ENCODE peak calls at places on chromosomes 1 and 21, in eight cellular contexts. One of them, this sample, is unnamed.

GRCh38 chr1:228087771-228088251 is 5.3 kb downstream of the ARF1 start:
- DNase-seq in mesendoderm: no peak
- DNase-seq in mucosa of descending colon: peak; percentile 59
- DNase-seq in T-helper 2 cell: no peak
- DNase-seq in H7: no peak
- DNase-seq in NCI-H345: no peak
- DNase-seq in ELR: peak; percentile 92
- DNase-seq in GM18507: no peak
- DNase-seq in this sample: no peak

GRCh38 chr1:202701200-202701599 is 9.1 kb downstream of the SYT2 start:
- DNase-seq in mesendoderm: no peak
- DNase-seq in mucosa of descending colon: no peak
- DNase-seq in T-helper 2 cell: no peak
- DNase-seq in H7: no peak
- DNase-seq in NCI-H345: no peak
- DNase-seq in ELR: no peak
- DNase-seq in GM18507: no peak
- DNase-seq in this sample: no peak

GRCh38 chr1:31923905-31924304 is 14.3 kb downstream of the PTP4A2 start:
- DNase-seq in mesendoderm: no peak
- DNase-seq in mucosa of descending colon: no peak
- DNase-seq in T-helper 2 cell: no peak
- DNase-seq in H7: no peak
- DNase-seq in NCI-H345: no peak
- DNase-seq in ELR: no peak
- DNase-seq in GM18507: no peak
- DNase-seq in this sample: no peak

GRCh38 chr1:21904475-21904724 is 32.7 kb downstream of the HSPG2 start:
- DNase-seq in mesendoderm: no peak
- DNase-seq in mucosa of descending colon: peak; percentile 92
- DNase-seq in T-helper 2 cell: no peak
- DNase-seq in H7: peak; percentile 53
- DNase-seq in NCI-H345: no peak
- DNase-seq in ELR: no peak
- DNase-seq in GM18507: no peak
- DNase-seq in this sample: no peak

GRCh38 chr1:6998267-6998666 is 213.0 kb downstream of the CAMTA1 start:
- DNase-seq in mesendoderm: peak; percentile 91
- DNase-seq in mucosa of descending colon: no peak
- DNase-seq in T-helper 2 cell: no peak
- DNase-seq in H7: peak; percentile 65
- DNase-seq in NCI-H345: no peak
- DNase-seq in ELR: no peak
- DNase-seq in GM18507: no peak
- DNase-seq in this sample: no peak

GRCh38 chr1:47765742-47766485 is 231.3 kb downstream of the TRABD2B start:
- DNase-seq in mesendoderm: no peak
- DNase-seq in mucosa of descending colon: no peak
- DNase-seq in T-helper 2 cell: no peak
- DNase-seq in H7: no peak
- DNase-seq in NCI-H345: no peak
- DNase-seq in ELR: no peak
- DNase-seq in GM18507: no peak
- DNase-seq in this sample: no peak

GRCh38 chr1:80066060-80066459 is 1059.5 kb upstream of the ADGRL4 start:
- DNase-seq in mesendoderm: no peak
- DNase-seq in mucosa of descending colon: no peak
- DNase-seq in T-helper 2 cell: no peak
- DNase-seq in H7: no peak
- DNase-seq in NCI-H345: peak; percentile 16
- DNase-seq in ELR: no peak
- DNase-seq in GM18507: no peak
- DNase-seq in this sample: no peak

GRCh38 chr1:204130178-204130577 is 21.7 kb downstream of the ETNK2 start:
- DNase-seq in mesendoderm: no peak
- DNase-seq in mucosa of descending colon: no peak
- DNase-seq in T-helper 2 cell: no peak
- DNase-seq in H7: no peak
- DNase-seq in NCI-H345: peak; percentile 29
- DNase-seq in ELR: peak; percentile 15
- DNase-seq in GM18507: no peak
- DNase-seq in this sample: no peak

GRCh38 chr21:33078907-33079582 is 9.1 kb downstream of the OLIG1 start:
- DNase-seq in mesendoderm: peak; percentile 49
- DNase-seq in mucosa of descending colon: no peak
- DNase-seq in T-helper 2 cell: peak; percentile 85
- DNase-seq in H7: peak; percentile 23
- DNase-seq in NCI-H345: no peak
- DNase-seq in ELR: peak; percentile 79
- DNase-seq in GM18507: peak; percentile 82
- DNase-seq in this sample: peak; percentile 91

GRCh38 chr1:201643835-201644104 is 104.8 kb downstream of the NAV1 start:
- DNase-seq in mesendoderm: peak; percentile 70
- DNase-seq in mucosa of descending colon: no peak
- DNase-seq in T-helper 2 cell: no peak
- DNase-seq in H7: no peak
- DNase-seq in NCI-H345: no peak
- DNase-seq in ELR: no peak
- DNase-seq in GM18507: no peak
- DNase-seq in this sample: no peak

GRCh38 chr1:239772456-239772855 is 319.2 kb upstream of the FMN2 start:
- DNase-seq in mesendoderm: no peak
- DNase-seq in mucosa of descending colon: no peak
- DNase-seq in T-helper 2 cell: no peak
- DNase-seq in H7: no peak
- DNase-seq in NCI-H345: no peak
- DNase-seq in ELR: peak; percentile 43
- DNase-seq in GM18507: no peak
- DNase-seq in this sample: no peak

GRCh38 chr1:11364170-11364569 is 91.2 kb downstream of the UBIAD1 start:
- DNase-seq in mesendoderm: no peak
- DNase-seq in mucosa of descending colon: no peak
- DNase-seq in T-helper 2 cell: peak; percentile 19
- DNase-seq in H7: peak; percentile 61
- DNase-seq in NCI-H345: no peak
- DNase-seq in ELR: no peak
- DNase-seq in GM18507: no peak
- DNase-seq in this sample: no peak

GRCh38 chr1:10074059-10074854 is 41.5 kb downstream of the UBE4B start:
- DNase-seq in mesendoderm: peak; percentile 17
- DNase-seq in mucosa of descending colon: no peak
- DNase-seq in T-helper 2 cell: peak; percentile 75
- DNase-seq in H7: no peak
- DNase-seq in NCI-H345: no peak
- DNase-seq in ELR: peak; percentile 94
- DNase-seq in GM18507: no peak
- DNase-seq in this sample: peak; percentile 92

GRCh38 chr1:60621524-60621923 is 460.8 kb upstream of the NFIA start:
- DNase-seq in mesendoderm: no peak
- DNase-seq in mucosa of descending colon: no peak
- DNase-seq in T-helper 2 cell: no peak
- DNase-seq in H7: no peak
- DNase-seq in NCI-H345: peak; percentile 77
- DNase-seq in ELR: no peak
- DNase-seq in GM18507: no peak
- DNase-seq in this sample: no peak

GRCh38 chr21:43995521-43996105 is 16.5 kb upstream of the TRAPPC10 start:
- DNase-seq in mesendoderm: no peak
- DNase-seq in mucosa of descending colon: no peak
- DNase-seq in T-helper 2 cell: no peak
- DNase-seq in H7: no peak
- DNase-seq in NCI-H345: no peak
- DNase-seq in ELR: no peak
- DNase-seq in GM18507: no peak
- DNase-seq in this sample: no peak

GRCh38 chr1:8382608-8383525 is 65.0 kb downstream of the SLC45A1 start:
- DNase-seq in mesendoderm: no peak
- DNase-seq in mucosa of descending colon: no peak
- DNase-seq in T-helper 2 cell: peak; percentile 50
- DNase-seq in H7: no peak
- DNase-seq in NCI-H345: no peak
- DNase-seq in ELR: no peak
- DNase-seq in GM18507: no peak
- DNase-seq in this sample: no peak

GRCh38 chr1:21139601-21140000 is 37.1 kb downstream of the EIF4G3 start:
- DNase-seq in mesendoderm: no peak
- DNase-seq in mucosa of descending colon: no peak
- DNase-seq in T-helper 2 cell: no peak
- DNase-seq in H7: no peak
- DNase-seq in NCI-H345: peak; percentile 76
- DNase-seq in ELR: no peak
- DNase-seq in GM18507: no peak
- DNase-seq in this sample: no peak

GRCh38 chr1:170262540-170262939 is 116.8 kb downstream of the NTMT2 start:
- DNase-seq in mesendoderm: no peak
- DNase-seq in mucosa of descending colon: no peak
- DNase-seq in T-helper 2 cell: no peak
- DNase-seq in H7: no peak
- DNase-seq in NCI-H345: no peak
- DNase-seq in ELR: no peak
- DNase-seq in GM18507: no peak
- DNase-seq in this sample: no peak

GRCh38 chr1:11187458-11187857 is 1.7 kb upstream of the ANGPTL7 start:
- DNase-seq in mesendoderm: no peak
- DNase-seq in mucosa of descending colon: no peak
- DNase-seq in T-helper 2 cell: no peak
- DNase-seq in H7: no peak
- DNase-seq in NCI-H345: no peak
- DNase-seq in ELR: no peak
- DNase-seq in GM18507: no peak
- DNase-seq in this sample: no peak

GRCh38 chr1:234533975-234534876 is 55.2 kb upstream of the TARBP1 start:
- DNase-seq in mesendoderm: no peak
- DNase-seq in mucosa of descending colon: peak; percentile 79
- DNase-seq in T-helper 2 cell: no peak
- DNase-seq in H7: no peak
- DNase-seq in NCI-H345: peak; percentile 66
- DNase-seq in ELR: no peak
- DNase-seq in GM18507: no peak
- DNase-seq in this sample: no peak

GRCh38 chr1:1894354-1895049 is 3.6 kb upstream of the GNB1 start:
- DNase-seq in mesendoderm: no peak
- DNase-seq in mucosa of descending colon: peak; percentile 87
- DNase-seq in T-helper 2 cell: no peak
- DNase-seq in H7: peak; percentile 82
- DNase-seq in NCI-H345: peak; percentile 41
- DNase-seq in ELR: no peak
- DNase-seq in GM18507: no peak
- DNase-seq in this sample: no peak

GRCh38 chr21:17613242-17613676 is 558 bp upstream of the BTG3 start:
- DNase-seq in mesendoderm: no peak
- DNase-seq in mucosa of descending colon: no peak
- DNase-seq in T-helper 2 cell: peak; percentile 15
- DNase-seq in H7: no peak
- DNase-seq in NCI-H345: peak; percentile 33
- DNase-seq in ELR: peak; percentile 15
- DNase-seq in GM18507: no peak
- DNase-seq in this sample: no peak

GRCh38 chr1:110481968-110482623 is 31.1 kb downstream of the PROK1 start:
- DNase-seq in mesendoderm: no peak
- DNase-seq in mucosa of descending colon: no peak
- DNase-seq in T-helper 2 cell: no peak
- DNase-seq in H7: no peak
- DNase-seq in NCI-H345: no peak
- DNase-seq in ELR: no peak
- DNase-seq in GM18507: no peak
- DNase-seq in this sample: no peak

GRCh38 chr1:87151500-87152421 is 176.9 kb upstream of the LMO4 start:
- DNase-seq in mesendoderm: peak; percentile 85
- DNase-seq in mucosa of descending colon: peak; percentile 70
- DNase-seq in T-helper 2 cell: peak; percentile 19
- DNase-seq in H7: peak; percentile 92
- DNase-seq in NCI-H345: no peak
- DNase-seq in ELR: no peak
- DNase-seq in GM18507: peak; percentile 32
- DNase-seq in this sample: peak; percentile 52

GRCh38 chr1:48493970-48494769 is 22.2 kb upstream of the SPATA6 start:
- DNase-seq in mesendoderm: peak; percentile 19
- DNase-seq in mucosa of descending colon: no peak
- DNase-seq in T-helper 2 cell: no peak
- DNase-seq in H7: no peak
- DNase-seq in NCI-H345: peak; percentile 43
- DNase-seq in ELR: peak; percentile 15
- DNase-seq in GM18507: no peak
- DNase-seq in this sample: no peak

GRCh38 chr21:15592271-15592860 is 137.4 kb upstream of the USP25 start:
- DNase-seq in mesendoderm: peak; percentile 24
- DNase-seq in mucosa of descending colon: no peak
- DNase-seq in T-helper 2 cell: peak; percentile 44
- DNase-seq in H7: peak; percentile 7
- DNase-seq in NCI-H345: peak; percentile 19
- DNase-seq in ELR: peak; percentile 56
- DNase-seq in GM18507: peak; percentile 5
- DNase-seq in this sample: no peak

GRCh38 chr1:76784502-76784901 is 82.8 kb upstream of the ST6GALNAC5 start:
- DNase-seq in mesendoderm: no peak
- DNase-seq in mucosa of descending colon: no peak
- DNase-seq in T-helper 2 cell: no peak
- DNase-seq in H7: no peak
- DNase-seq in NCI-H345: no peak
- DNase-seq in ELR: no peak
- DNase-seq in GM18507: no peak
- DNase-seq in this sample: no peak

GRCh38 chr1:25204797-25205441 is 27.4 kb downstream of the SYF2 start:
- DNase-seq in mesendoderm: peak; percentile 71
- DNase-seq in mucosa of descending colon: no peak
- DNase-seq in T-helper 2 cell: peak; percentile 36
- DNase-seq in H7: peak; percentile 68
- DNase-seq in NCI-H345: peak; percentile 59
- DNase-seq in ELR: peak; percentile 71
- DNase-seq in GM18507: peak; percentile 45
- DNase-seq in this sample: no peak

GRCh38 chr1:242731446-242731845 is 206.9 kb upstream of the PLD5 start:
- DNase-seq in mesendoderm: no peak
- DNase-seq in mucosa of descending colon: no peak
- DNase-seq in T-helper 2 cell: no peak
- DNase-seq in H7: no peak
- DNase-seq in NCI-H345: no peak
- DNase-seq in ELR: no peak
- DNase-seq in GM18507: no peak
- DNase-seq in this sample: no peak

GRCh38 chr21:44874497-44875331 is 1.2 kb upstream of the PTTG1IP start:
- DNase-seq in mesendoderm: peak; percentile 33
- DNase-seq in mucosa of descending colon: peak; percentile 83
- DNase-seq in T-helper 2 cell: peak; percentile 74
- DNase-seq in H7: peak; percentile 81
- DNase-seq in NCI-H345: peak; percentile 62
- DNase-seq in ELR: no peak
- DNase-seq in GM18507: no peak
- DNase-seq in this sample: peak; percentile 66

GRCh38 chr1:230090194-230090711 is 23.2 kb downstream of the GALNT2 start:
- DNase-seq in mesendoderm: no peak
- DNase-seq in mucosa of descending colon: no peak
- DNase-seq in T-helper 2 cell: no peak
- DNase-seq in H7: no peak
- DNase-seq in NCI-H345: no peak
- DNase-seq in ELR: peak; percentile 84
- DNase-seq in GM18507: no peak
- DNase-seq in this sample: no peak

GRCh38 chr1:5688479-5689077 is 303.6 kb downstream of the NPHP4 start:
- DNase-seq in mesendoderm: no peak
- DNase-seq in mucosa of descending colon: peak; percentile 64
- DNase-seq in T-helper 2 cell: peak; percentile 58
- DNase-seq in H7: no peak
- DNase-seq in NCI-H345: no peak
- DNase-seq in ELR: no peak
- DNase-seq in GM18507: no peak
- DNase-seq in this sample: no peak